ENCODE peak calls at places on chromosomes 2 and 18, in four cellular contexts. P is AG04450, W is choroid plexus epithelial cell, D is DND-41. L is an unnamed sample.
A peak's percentile ranks its signal among the peaks of the same experiment; 100 is the strongest.

GRCh38 chr2:147331790-147332419 is 512.9 kb upstream of the ACVR2A start:
- DNase-seq in P (no peak), W (peak; percentile 69), D (peak; percentile 44), L (peak; percentile 79)

GRCh38 chr2:234628953-234629352 is 132.1 kb upstream of the ARL4C start:
- DNase-seq in W (no peak), D (no peak), P (no peak), L (no peak)

GRCh38 chr2:191303349-191304005 is 58.3 kb downstream of the MYO1B start:
- DNase-seq in P (no peak), D (no peak), W (no peak), L (no peak)

GRCh38 chr2:192162392-192163042 is 32.2 kb downstream of the TMEFF2 start:
- DNase-seq in D (peak; percentile 60), W (peak; percentile 87), P (peak; percentile 58), L (peak; percentile 75)

GRCh38 chr18:55577812-55578539 is 10.0 kb downstream of the TCF4 start:
- DNase-seq in P (no peak), D (no peak), W (no peak), L (peak; percentile 27)

GRCh38 chr2:36170805-36171204 is 184.8 kb upstream of the CRIM1 start:
- DNase-seq in P (no peak), D (no peak), W (no peak), L (no peak)

GRCh38 chr2:213678437-213679218 is 394.4 kb downstream of the SPAG16 start:
- DNase-seq in D (peak; percentile 8), W (no peak), P (no peak), L (peak; percentile 35)

GRCh38 chr2:157894694-157895450 is 18.7 kb upstream of the ACVR1 start:
- DNase-seq in D (no peak), P (peak; percentile 34), W (peak; percentile 80), L (no peak)

GRCh38 chr2:72415256-72415655 is 267.6 kb upstream of the CYP26B1 start:
- DNase-seq in W (peak; percentile 45), D (no peak), P (no peak), L (no peak)

GRCh38 chr18:54647176-54647575 is 56.1 kb downstream of the DYNAP start:
- DNase-seq in W (peak; percentile 66), D (peak; percentile 8), P (no peak), L (peak; percentile 38)

GRCh38 chr2:237603718-237604362 is 13.3 kb upstream of the RAB17 start:
- DNase-seq in W (peak; percentile 82), P (peak; percentile 15), D (no peak), L (peak; percentile 52)

GRCh38 chr2:58930541-58930940 is 689.4 kb upstream of the FANCL start:
- DNase-seq in P (no peak), D (no peak), W (peak; percentile 26), L (no peak)

GRCh38 chr2:195694553-195694952 is 37.5 kb downstream of the SLC39A10 start:
- DNase-seq in D (no peak), P (no peak), W (no peak), L (no peak)

GRCh38 chr2:55010149-55010591 is 40.1 kb downstream of the RTN4 start:
- DNase-seq in W (peak; percentile 67), P (no peak), D (peak; percentile 42), L (peak; percentile 69)

GRCh38 chr2:64876137-64876647 is 113.0 kb upstream of the SLC1A4 start:
- DNase-seq in D (no peak), P (no peak), W (peak; percentile 41), L (no peak)

GRCh38 chr2:222837643-222838056 is 23.2 kb upstream of the ACSL3 start:
- DNase-seq in P (no peak), D (no peak), W (peak; percentile 66), L (no peak)

GRCh38 chr2:142270291-142270690 is 139.5 kb upstream of the LRP1B start:
- DNase-seq in W (no peak), P (no peak), D (no peak), L (no peak)

GRCh38 chr18:66900837-66901236 is 296.9 kb upstream of the CDH19 start:
- DNase-seq in P (no peak), W (no peak), D (no peak), L (no peak)

GRCh38 chr2:66781804-66782203 is 346.9 kb downstream of the MEIS1 start:
- DNase-seq in D (no peak), W (no peak), P (no peak), L (no peak)

GRCh38 chr2:20432714-20433113 is 14.2 kb upstream of the RHOB start:
- DNase-seq in W (no peak), P (no peak), D (no peak), L (no peak)

GRCh38 chr2:174827371-174828369 is 63.4 kb upstream of the CHRNA1 start:
- DNase-seq in P (no peak), W (no peak), D (no peak), L (no peak)

GRCh38 chr2:226601881-226602280 is 197.7 kb downstream of the IRS1 start:
- DNase-seq in W (peak; percentile 34), D (no peak), P (peak; percentile 51), L (no peak)

GRCh38 chr2:96205238-96205637 is 3.4 kb downstream of the STARD7 start:
- DNase-seq in P (no peak), W (no peak), D (no peak), L (no peak)

GRCh38 chr2:64699712-64700111 is 46.0 kb upstream of the SERTAD2 start:
- DNase-seq in P (no peak), D (no peak), W (no peak), L (peak; percentile 86)

GRCh38 chr2:119694470-119694993 is 15.5 kb downstream of the TMEM177 start:
- DNase-seq in P (no peak), W (no peak), D (no peak), L (no peak)

GRCh38 chr2:119693967-119694366 is 15.0 kb downstream of the TMEM177 start:
- DNase-seq in D (no peak), P (no peak), W (no peak), L (no peak)

GRCh38 chr2:119696005-119696404 is 17.0 kb downstream of the TMEM177 start:
- DNase-seq in D (no peak), P (no peak), W (no peak), L (no peak)

GRCh38 chr2:119693567-119693966 is 14.6 kb downstream of the TMEM177 start:
- DNase-seq in W (no peak), D (no peak), P (no peak), L (no peak)

DNA sequence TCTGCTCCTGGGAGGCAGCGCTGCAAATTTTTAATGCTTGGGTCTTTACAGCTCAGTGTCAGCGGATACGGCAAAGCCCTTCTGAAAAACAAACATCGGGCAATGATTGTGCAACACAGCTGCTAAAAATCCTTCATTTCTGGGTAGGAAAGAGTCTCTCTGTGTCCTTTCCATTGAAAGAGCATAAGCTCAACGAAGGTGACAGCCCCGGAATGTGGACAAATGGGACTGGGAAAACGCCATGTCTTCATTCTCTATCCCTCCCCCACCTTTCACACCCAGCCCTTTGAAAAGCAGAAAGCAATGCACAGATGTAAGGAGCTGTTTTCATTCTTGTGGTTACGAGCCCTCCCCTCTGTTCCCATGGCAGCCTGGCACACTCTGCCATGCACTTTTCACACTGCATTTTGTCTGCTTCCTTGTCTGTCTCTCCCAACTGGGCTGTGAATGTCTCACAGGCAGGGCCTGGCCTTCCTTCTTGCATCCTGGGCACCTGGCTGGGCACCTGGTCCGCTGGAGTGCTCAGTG is 16.1 kb downstream of the TMEM177 start:
- DNase-seq in P (no peak), W (peak; percentile 80), D (peak; percentile 69), L (no peak)
- H3K4me3 ChIP-seq in P (peak overlapping the region; percentile 23), W (peak overlapping the region; percentile 27), D (no peak overlapping the region), L (no peak overlapping the region)

GRCh38 chr18:46040747-46041104 is 31.3 kb downstream of the PSTPIP2 start:
- DNase-seq in P (no peak), D (no peak), W (no peak), L (no peak)

GRCh38 chr18:46050268-46050667 is 21.8 kb downstream of the PSTPIP2 start:
- DNase-seq in D (no peak), P (no peak), W (no peak), L (no peak)

GRCh38 chr18:46051731-46052461 is 20.2 kb downstream of the PSTPIP2 start:
- DNase-seq in D (no peak), W (peak; percentile 97), P (no peak), L (no peak)

GRCh38 chr18:46042571-46043123 is 29.4 kb downstream of the PSTPIP2 start:
- DNase-seq in D (peak; percentile 92), P (no peak), W (peak; percentile 64), L (no peak)

DNA sequence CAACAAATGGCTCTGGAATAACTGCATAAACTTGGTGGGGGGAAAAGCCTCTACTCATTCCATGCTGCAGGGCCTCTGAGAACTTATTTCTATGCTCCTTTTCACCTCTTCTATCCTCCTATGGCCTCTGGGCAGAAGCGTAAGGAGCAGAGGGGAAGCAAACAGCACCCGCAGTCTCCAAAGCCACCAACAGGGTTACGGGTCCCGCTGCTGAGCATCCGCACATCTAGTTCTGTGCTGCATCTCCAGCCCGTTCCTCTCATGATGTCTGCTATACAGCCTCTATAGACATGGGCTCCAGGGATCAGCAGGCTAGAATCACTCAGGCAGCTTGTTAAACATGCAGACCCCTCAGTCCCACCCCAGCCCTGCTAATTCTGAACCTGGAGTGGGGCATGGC is 25.9 kb downstream of the PSTPIP2 start:
- DNase-seq in W (no peak), P (no peak), D (no peak), L (no peak)
- TF ChIP-seq CTCF in W (no peak), P (no peak), D (peak; percentile 26), L (no peak)

GRCh38 chr2:190060626-190061025 is 1.9 kb downstream of the MSTN start:
- DNase-seq in P (no peak), W (no peak), D (no peak), L (no peak)

GRCh38 chr2:190063624-190064023 is 1.1 kb upstream of the MSTN start:
- DNase-seq in P (no peak), D (no peak), W (no peak), L (no peak)

GRCh38 chr2:190062617-190063016 is at the start of gene MSTN:
- DNase-seq in P (no peak), D (no peak), W (no peak), L (no peak)

GRCh38 chr2:190060019-190060418 is 2.5 kb downstream of the MSTN start:
- DNase-seq in W (no peak), D (no peak), P (no peak), L (no peak)

DNA sequence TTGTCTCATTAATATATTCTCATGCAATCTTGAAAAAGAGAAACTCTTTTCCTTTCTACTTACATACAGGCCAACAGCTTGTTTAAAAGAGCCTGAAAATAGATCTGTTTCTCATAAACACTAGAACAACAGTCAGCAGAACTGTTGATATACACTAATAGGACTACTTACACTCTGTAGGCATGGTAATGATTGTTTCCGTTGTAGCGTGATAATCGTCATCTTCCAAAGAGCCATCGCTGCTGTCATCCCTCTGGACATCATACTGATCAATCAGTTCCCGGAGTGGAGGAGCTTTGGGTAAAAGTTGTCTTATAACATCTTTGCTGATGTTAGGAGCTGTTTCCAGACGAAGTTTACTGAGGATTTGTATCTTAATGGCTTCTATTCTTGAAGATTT is 476 bp downstream of the MSTN start:
- DNase-seq in D (no peak), W (peak; percentile 7), P (no peak), L (no peak)
- H3K4me3 ChIP-seq in D (no peak overlapping the region), W (peak overlapping the region; percentile 5), P (no peak overlapping the region), L (no peak overlapping the region)

GRCh38 chr2:151438506-151438905 is 28.8 kb downstream of the RIF1 start:
- DNase-seq in D (no peak), P (no peak), W (no peak), L (no peak)

GRCh38 chr2:151439127-151439526 is 29.4 kb downstream of the RIF1 start:
- DNase-seq in P (no peak), W (no peak), D (no peak), L (no peak)

DNA sequence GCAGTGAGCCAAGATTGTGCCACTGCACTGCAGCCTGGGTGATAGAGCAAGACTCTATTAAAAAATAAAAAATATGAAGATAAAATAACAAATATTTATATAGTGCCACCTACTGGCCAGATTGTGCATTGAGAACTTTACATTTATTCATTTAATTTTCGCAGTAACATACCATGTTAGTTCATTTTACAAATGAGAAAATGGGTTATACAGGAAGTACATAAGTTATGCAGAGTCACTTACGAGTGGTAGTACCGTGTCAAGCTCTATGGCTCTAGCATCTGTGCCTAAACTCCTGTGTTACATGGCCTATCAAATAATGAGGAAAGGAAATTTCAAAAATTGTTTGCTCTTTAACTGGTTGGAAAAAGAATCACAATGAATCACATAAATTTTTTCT is 27.9 kb downstream of the RIF1 start:
- DNase-seq in D (no peak), P (no peak), W (peak; percentile 48), L (peak; percentile 34)
- TF ChIP-seq CTCF in D (peak; percentile 61), P (peak; percentile 55), W (peak; percentile 51), L (peak; percentile 25)

L was measured in GM12865.